ENCODE peak calls at places on chromosomes 1 and 21, in five cellular contexts. Q is endothelial cell of umbilical vein, N is neuronal stem cell, U is head of caudate nucleus, A is amniotic stem cell. S is an unnamed sample.

GRCh38 chr1:228804640-228805413 is 69.5 kb downstream of the RHOU start:
- DNase-seq in Q (no peak), N (no peak), U (no peak), A (no peak), S (no peak)

GRCh38 chr1:85339089-85339488 is 62.7 kb upstream of the BCL10 start:
- DNase-seq in Q (peak; percentile 90), N (no peak), U (no peak), A (no peak), S (no peak)

GRCh38 chr1:230772457-230773395 is 25.5 kb downstream of the CAPN9 start:
- DNase-seq in Q (no peak), N (no peak), U (peak; percentile 86), A (no peak), S (peak; percentile 46)

GRCh38 chr1:1401457-1402010 is 2.4 kb upstream of the CCNL2 start:
- DNase-seq in Q (no peak), N (no peak), U (no peak), A (no peak), S (no peak)

GRCh38 chr1:201430790-201431189 is 9.3 kb upstream of the TNNI1 start:
- DNase-seq in Q (no peak), N (no peak), U (no peak), A (no peak), S (no peak)

GRCh38 chr1:201706109-201706508 is 122.8 kb upstream of the IPO9 start:
- DNase-seq in Q (no peak), N (no peak), U (no peak), A (no peak), S (no peak)

GRCh38 chr1:24526940-24527542 is 24.4 kb downstream of the RCAN3 start:
- DNase-seq in Q (peak; percentile 23), N (no peak), U (peak; percentile 42), A (no peak), S (no peak)

GRCh38 chr1:192709544-192709943 is 73.6 kb downstream of the RGS13 start:
- DNase-seq in Q (no peak), N (peak; percentile 66), U (no peak), A (no peak), S (no peak)

GRCh38 chr1:89957063-89957462 is 37.8 kb upstream of the ZNF326 start:
- DNase-seq in Q (no peak), N (no peak), U (no peak), A (no peak), S (no peak)

GRCh38 chr1:42761567-42761966 is 5.3 kb downstream of the P3H1 start:
- DNase-seq in Q (no peak), N (no peak), U (no peak), A (no peak), S (no peak)

GRCh38 chr1:168365719-168366474 is 85.2 kb downstream of the TBX19 start:
- DNase-seq in Q (no peak), N (no peak), U (no peak), A (no peak), S (no peak)

GRCh38 chr1:94614980-94615379 is 73.4 kb upstream of the F3 start:
- DNase-seq in Q (no peak), N (no peak), U (no peak), A (no peak), S (no peak)

GRCh38 chr1:31672988-31673387 is 28.3 kb upstream of the PEF1 start:
- DNase-seq in Q (no peak), N (no peak), U (no peak), A (no peak), S (no peak)

GRCh38 chr1:24955161-24955560 is 25.1 kb upstream of the RUNX3 start:
- DNase-seq in Q (no peak), N (no peak), U (no peak), A (no peak), S (peak; percentile 55)

GRCh38 chr1:157992031-157992568 is 1.3 kb upstream of the KIRREL1 start:
- DNase-seq in Q (peak; percentile 73), N (peak; percentile 74), U (peak; percentile 63), A (peak; percentile 68), S (no peak)

GRCh38 chr1:155003227-155003765 is 694 bp downstream of the ZBTB7B start:
- DNase-seq in Q (peak; percentile 42), N (no peak), U (peak; percentile 46), A (no peak), S (no peak)

GRCh38 chr1:154151311-154151710 is 3.6 kb downstream of the NUP210L start:
- DNase-seq in Q (peak; percentile 54), N (no peak), U (no peak), A (no peak), S (no peak)

GRCh38 chr1:205948886-205949285 is 5.6 kb upstream of the SLC26A9 start:
- DNase-seq in Q (no peak), N (no peak), U (no peak), A (no peak), S (no peak)

GRCh38 chr21:34306246-34306645 is 57.6 kb upstream of the KCNE2 start:
- DNase-seq in Q (no peak), N (no peak), U (no peak), A (no peak), S (no peak)

GRCh38 chr1:53557830-53558784 is 98.9 kb downstream of the DMRTB1 start:
- DNase-seq in Q (no peak), N (no peak), U (no peak), A (no peak), S (no peak)

GRCh38 chr1:91650764-91651163 is 150.1 kb downstream of the CDC7 start:
- DNase-seq in Q (peak; percentile 49), N (no peak), U (no peak), A (peak; percentile 96), S (peak; percentile 91)

GRCh38 chr1:6307099-6307498 is 46.2 kb upstream of the GPR153 start:
- DNase-seq in Q (no peak), N (no peak), U (no peak), A (no peak), S (no peak)

GRCh38 chr21:45264919-45265515 is 22.7 kb downstream of the POFUT2 start:
- DNase-seq in Q (no peak), N (no peak), U (no peak), A (no peak), S (no peak)

GRCh38 chr1:46526689-46527291 is 24.7 kb downstream of the KNCN start:
- DNase-seq in Q (no peak), N (no peak), U (no peak), A (no peak), S (no peak)

GRCh38 chr1:12406218-12407021 is 176.6 kb downstream of the VPS13D start:
- DNase-seq in Q (no peak), N (peak; percentile 46), U (no peak), A (no peak), S (no peak)

GRCh38 chr1:212186427-212187207 is 98.6 kb upstream of the PPP2R5A start:
- DNase-seq in Q (no peak), N (no peak), U (no peak), A (no peak), S (no peak)

GRCh38 chr1:114668373-114668772 is 1.5 kb downstream of the DENND2C start:
- DNase-seq in Q (no peak), N (no peak), U (no peak), A (no peak), S (no peak)

GRCh38 chr21:18244721-18245486 is at the start of gene CHODL:
- DNase-seq in Q (no peak), N (peak; percentile 24), U (no peak), A (no peak), S (no peak)

GRCh38 chr1:203323587-203323986 is 18.3 kb downstream of the BTG2 start:
- DNase-seq in Q (no peak), N (no peak), U (no peak), A (no peak), S (no peak)

GRCh38 chr1:104100079-104100478 is 350.4 kb downstream of the AMY1C start:
- DNase-seq in Q (no peak), N (no peak), U (no peak), A (no peak), S (no peak)

GRCh38 chr1:181135462-181135781 is 46.9 kb downstream of the IER5 start:
- DNase-seq in Q (no peak), N (no peak), U (no peak), A (no peak), S (no peak)

GRCh38 chr1:9730096-9730901 is 78.8 kb downstream of the PIK3CD start:
- DNase-seq in Q (no peak), N (no peak), U (peak; percentile 40), A (no peak), S (no peak)

GRCh38 chr1:113657126-113657525 is 102.2 kb downstream of the PHTF1 start:
- DNase-seq in Q (no peak), N (no peak), U (no peak), A (no peak), S (no peak)

GRCh38 chr1:31704261-31705079 is 653 bp upstream of the COL16A1 start:
- DNase-seq in Q (no peak), N (no peak), U (no peak), A (no peak), S (no peak)

GRCh38 chr21:41684381-41685245 is 82.2 kb downstream of the RIPK4 start:
- DNase-seq in Q (no peak), N (no peak), U (no peak), A (peak; percentile 16), S (no peak)

GRCh38 chr1:32031578-32032286 is 18.1 kb downstream of the KHDRBS1 start:
- DNase-seq in Q (peak; percentile 49), N (no peak), U (no peak), A (peak; percentile 50), S (peak; percentile 40)

GRCh38 chr1:150168960-150169565 is 19.3 kb downstream of the PLEKHO1 start:
- DNase-seq in Q (peak; percentile 64), N (no peak), U (peak; percentile 58), A (peak; percentile 25), S (no peak)

GRCh38 chr1:214441119-214441518 is 110.3 kb downstream of the PTPN14 start:
- DNase-seq in Q (no peak), N (no peak), U (no peak), A (peak; percentile 31), S (peak; percentile 65)

GRCh38 chr1:49187054-49187453 is 410.4 kb upstream of the BEND5 start:
- DNase-seq in Q (no peak), N (no peak), U (no peak), A (no peak), S (no peak)

S was measured in AG09309.